ENCODE peak calls at places on chromosomes 5 and 9, in ten cellular contexts. I, F, E, P, J, Z, T, Y, B and H are unnamed samples.

GRCh38 chr9:81565144-81565543 is 124.2 kb downstream of the TLE1 start:
- DNase-seq in J (no peak), T (no peak), F (no peak), I (no peak), P (no peak), Z (no peak), Y (no peak), B (no peak), E (no peak), H (no peak)

GRCh38 chr9:98992885-98993569 is 49.3 kb downstream of the COL15A1 start:
- DNase-seq in Z (no peak), F (no peak), B (no peak), J (no peak), E (no peak), P (peak), Y (no peak), I (no peak), T (no peak), H (no peak)

GRCh38 chr5:157518963-157519362 is 56.6 kb downstream of the ADAM19 start:
- DNase-seq in I (no peak), P (no peak), B (peak), Y (no peak), E (no peak), F (no peak), T (no peak), Z (no peak), J (no peak), H (no peak)

GRCh38 chr9:100554935-100555401 is 22.9 kb upstream of the CAVIN4 start:
- DNase-seq in J (no peak), F (peak), E (no peak), B (no peak), I (no peak), Y (no peak), Z (no peak), T (peak), P (no peak), H (no peak)

GRCh38 chr5:2749514-2750025 is 1.9 kb downstream of the IRX2 start:
- DNase-seq in T (peak), I (peak), B (no peak), Y (no peak), E (no peak), P (peak), Z (no peak), F (peak), J (no peak), H (no peak)

GRCh38 chr5:98497391-98497790 is 276.1 kb upstream of the RGMB start:
- DNase-seq in J (no peak), I (peak), Z (no peak), E (no peak), P (no peak), T (no peak), Y (no peak), B (no peak), F (peak), H (no peak)

GRCh38 chr9:124439661-124440243 is 10.5 kb upstream of the ADGRD2 start:
- DNase-seq in E (no peak), Z (no peak), T (no peak), J (no peak), B (no peak), I (no peak), P (no peak), Y (no peak), F (no peak), H (no peak)

GRCh38 chr9:105251733-105252404 is 7.4 kb downstream of the SLC44A1 start:
- DNase-seq in T (no peak), I (no peak), P (no peak), F (no peak), E (no peak), B (no peak), J (no peak), Z (no peak), Y (no peak), H (no peak)

GRCh38 chr9:22040760-22041159 is 31.7 kb upstream of the CDKN2B start:
- DNase-seq in P (peak), Y (no peak), B (no peak), Z (no peak), E (no peak), T (peak), I (peak), J (no peak), F (peak), H (no peak)

GRCh38 chr9:20985851-20986600 is 45.4 kb downstream of the HACD4 start:
- DNase-seq in B (no peak), E (no peak), J (no peak), P (no peak), Y (no peak), I (no peak), F (no peak), T (no peak), Z (no peak), H (no peak)

GRCh38 chr5:997001-997474 is 11.6 kb upstream of the NKD2 start:
- DNase-seq in P (peak), E (peak), J (peak), Y (no peak), F (no peak), B (peak), T (no peak), I (peak), Z (no peak), H (peak)

GRCh38 chr9:79862921-79863890 is 291.4 kb downstream of the TLE4 start:
- DNase-seq in J (no peak), T (no peak), I (no peak), B (no peak), F (no peak), P (no peak), E (no peak), Y (no peak), Z (no peak), H (no peak)

GRCh38 chr5:43769576-43770352 is 166.8 kb downstream of the NNT start:
- DNase-seq in P (no peak), J (no peak), Y (no peak), B (no peak), E (no peak), T (peak), I (peak), Z (no peak), F (no peak), H (no peak)

GRCh38 chr9:131270171-131271015 is 5.9 kb downstream of the FAM78A start:
- DNase-seq in Z (no peak), J (peak), E (peak), F (no peak), B (peak), P (no peak), T (no peak), I (no peak), Y (no peak), H (peak)

GRCh38 chr9:72834994-72835393 is 117.9 kb downstream of the ALDH1A1 start:
- DNase-seq in T (no peak), Z (no peak), E (no peak), P (no peak), B (no peak), I (no peak), J (no peak), Y (no peak), F (no peak), H (no peak)

GRCh38 chr5:1251678-1252580 is 26.7 kb downstream of the SLC6A18 start:
- DNase-seq in J (no peak), Z (no peak), T (no peak), B (no peak), P (no peak), I (no peak), Y (no peak), E (no peak), F (no peak), H (no peak)

GRCh38 chr9:127224883-127225739 is 39.5 kb upstream of the GARNL3 start:
- DNase-seq in E (peak), I (peak), Z (peak), F (peak), Y (peak), P (peak), T (peak), J (peak), B (peak), H (peak)

GRCh38 chr9:4927043-4927471 is 58.0 kb upstream of the JAK2 start:
- DNase-seq in F (no peak), T (no peak), Z (no peak), E (no peak), I (peak), Y (no peak), B (peak), P (no peak), J (no peak), H (no peak)

GRCh38 chr9:129803679-129804065 is 688 bp downstream of the TOR1B start:
- DNase-seq in P (peak), Z (no peak), Y (no peak), I (peak), J (no peak), B (no peak), F (peak), T (peak), E (no peak), H (peak)

GRCh38 chr5:103800728-103801127 is 238.1 kb upstream of the NUDT12 start:
- DNase-seq in I (no peak), T (peak), F (peak), Y (no peak), B (no peak), E (no peak), P (no peak), Z (no peak), J (no peak), H (no peak)

GRCh38 chr5:113125371-113125770 is 148.8 kb downstream of the DCP2 start:
- DNase-seq in Z (no peak), J (no peak), T (no peak), I (no peak), Y (no peak), P (no peak), B (no peak), F (no peak), E (no peak), H (no peak)

GRCh38 chr5:153678617-153679329 is 188.3 kb downstream of the GRIA1 start:
- DNase-seq in Z (no peak), B (no peak), I (no peak), T (no peak), F (no peak), Y (no peak), J (peak), E (no peak), P (no peak), H (no peak)

GRCh38 chr9:11893331-11893730 is 799.9 kb upstream of the TYRP1 start:
- DNase-seq in J (no peak), B (no peak), Y (no peak), T (peak), F (no peak), P (no peak), Z (no peak), I (peak), E (no peak), H (no peak)

GRCh38 chr5:15995206-15996052 is 184.2 kb downstream of the MARCHF11 start:
- DNase-seq in Y (no peak), P (peak), E (peak), B (no peak), I (peak), T (peak), F (peak), J (no peak), Z (peak), H (peak)

GRCh38 chr5:10658265-10658664 is 94.4 kb downstream of the ANKRD33B start:
- DNase-seq in F (no peak), Z (no peak), B (no peak), E (no peak), J (no peak), P (no peak), T (no peak), Y (no peak), I (no peak), H (no peak)

GRCh38 chr5:141513021-141513626 is 24.2 kb downstream of the PCDHGC5 start:
- DNase-seq in I (peak), B (peak), Y (no peak), J (no peak), F (peak), P (peak), Z (no peak), E (peak), T (peak), H (no peak)

GRCh38 chr5:142817961-142818431 is 47.8 kb downstream of the ARHGAP26 start:
- DNase-seq in P (no peak), Y (no peak), F (no peak), Z (no peak), B (no peak), T (no peak), J (peak), E (no peak), I (peak), H (no peak)

GRCh38 chr5:153153086-153153485 is 337.4 kb upstream of the GRIA1 start:
- DNase-seq in E (no peak), I (peak), B (no peak), P (peak), J (no peak), F (peak), Z (no peak), T (peak), Y (no peak), H (no peak)

GRCh38 chr9:131214457-131214856 is 61.9 kb downstream of the FAM78A start:
- DNase-seq in I (peak), P (no peak), Z (no peak), B (no peak), Y (no peak), F (no peak), T (peak), E (no peak), J (no peak), H (no peak)

GRCh38 chr9:133727876-133728441 is 10.2 kb downstream of the SARDH start:
- DNase-seq in B (peak), F (no peak), Z (no peak), T (no peak), I (no peak), Y (no peak), J (peak), E (no peak), P (no peak), H (no peak)

GRCh38 chr9:9275656-9276055 is 1337.1 kb downstream of the PTPRD start:
- DNase-seq in Z (no peak), Y (no peak), J (no peak), T (no peak), F (no peak), B (no peak), E (no peak), P (no peak), I (no peak), H (no peak)

GRCh38 chr5:107368593-107368992 is 302.1 kb downstream of the EFNA5 start:
- DNase-seq in Z (no peak), E (no peak), Y (no peak), J (no peak), F (no peak), P (no peak), I (no peak), B (no peak), T (no peak), H (no peak)

GRCh38 chr5:10573487-10574145 is 9.7 kb downstream of the ANKRD33B start:
- DNase-seq in F (no peak), I (no peak), Z (no peak), P (no peak), T (no peak), E (no peak), J (no peak), Y (no peak), B (no peak), H (no peak)